ENCODE peak calls at places on chromosomes 3 and 15, in ten cellular contexts. O, F, V, Q, W, D, X, B, U and R are unnamed samples.
A peak's percentile ranks its signal among the peaks of the same experiment; 100 is the strongest.

GRCh38 chr3:174957081-174957480 is 97.9 kb downstream of the NAALADL2 start:
- DNase-seq in O (no peak), F (no peak), V (no peak), Q (no peak), W (no peak), D (peak; percentile 42), X (no peak), B (no peak), U (no peak), R (no peak)

GRCh38 chr3:119601154-119601553 is 3.5 kb downstream of the PLA1A start:
- DNase-seq in O (no peak), F (no peak), V (no peak), Q (no peak), W (no peak), D (no peak), X (no peak), B (no peak), U (no peak), R (no peak)

GRCh38 chr3:64067510-64068346 is 44.4 kb upstream of the PSMD6 start:
- DNase-seq in O (no peak), F (no peak), V (no peak), Q (no peak), W (no peak), D (no peak), X (no peak), B (no peak), U (no peak), R (no peak)

GRCh38 chr3:141815667-141816066 is 52.5 kb downstream of the GRK7 start:
- DNase-seq in O (no peak), F (no peak), V (no peak), Q (no peak), W (no peak), D (no peak), X (no peak), B (no peak), U (no peak), R (no peak)

GRCh38 chr15:56249080-56249479 is 5.4 kb upstream of the RFX7 start:
- DNase-seq in O (no peak), F (no peak), V (no peak), Q (no peak), W (no peak), D (peak; percentile 59), X (peak; percentile 30), B (no peak), U (no peak), R (no peak)

GRCh38 chr15:67174864-67175573 is 79.4 kb downstream of the AAGAB start:
- DNase-seq in O (no peak), F (peak; percentile 6), V (no peak), Q (no peak), W (no peak), D (peak; percentile 69), X (peak; percentile 93), B (peak; percentile 21), U (no peak), R (peak; percentile 33)

GRCh38 chr15:74251187-74251811 is 15.2 kb downstream of the CCDC33 start:
- DNase-seq in O (peak; percentile 35), F (no peak), V (no peak), Q (peak; percentile 65), W (no peak), D (no peak), X (no peak), B (no peak), U (no peak), R (peak; percentile 69)

GRCh38 chr15:33013827-33014445 is 180.6 kb downstream of the FMN1 start:
- DNase-seq in O (no peak), F (no peak), V (no peak), Q (no peak), W (no peak), D (no peak), X (peak; percentile 89), B (no peak), U (no peak), R (no peak)

GRCh38 chr3:23129817-23130216 is 73.3 kb upstream of the UBE2E2 start:
- DNase-seq in O (no peak), F (peak; percentile 37), V (no peak), Q (no peak), W (no peak), D (no peak), X (no peak), B (peak; percentile 77), U (no peak), R (no peak)

GRCh38 chr3:185630182-185630622 is 44.1 kb downstream of the SENP2 start:
- DNase-seq in O (no peak), F (no peak), V (no peak), Q (peak; percentile 2), W (peak; percentile 48), D (no peak), X (peak; percentile 47), B (peak; percentile 18), U (no peak), R (peak; percentile 14)

GRCh38 chr3:46517016-46517770 is 19.4 kb downstream of the RTP3 start:
- DNase-seq in O (no peak), F (no peak), V (no peak), Q (no peak), W (no peak), D (no peak), X (peak; percentile 95), B (no peak), U (no peak), R (no peak)

GRCh38 chr15:75030023-75030413 is 6.6 kb downstream of the PPCDC start:
- DNase-seq in O (no peak), F (no peak), V (no peak), Q (no peak), W (no peak), D (no peak), X (peak; percentile 67), B (no peak), U (no peak), R (no peak)

GRCh38 chr3:146491303-146491702 is 21.9 kb upstream of the PLSCR2 start:
- DNase-seq in O (no peak), F (no peak), V (no peak), Q (no peak), W (no peak), D (no peak), X (no peak), B (no peak), U (no peak), R (no peak)

GRCh38 chr3:46705022-46705530 is 3.9 kb downstream of the TMIE start:
- DNase-seq in O (peak; percentile 31), F (peak; percentile 17), V (peak; percentile 65), Q (peak; percentile 33), W (peak; percentile 75), D (peak; percentile 93), X (peak; percentile 67), B (no peak), U (peak; percentile 31), R (peak; percentile 75)

GRCh38 chr3:179488213-179488612 is 36.9 kb upstream of the GNB4 start:
- DNase-seq in O (no peak), F (no peak), V (no peak), Q (no peak), W (no peak), D (no peak), X (no peak), B (no peak), U (no peak), R (no peak)

GRCh38 chr3:149536429-149536828 is 61.9 kb downstream of the TM4SF4 start:
- DNase-seq in O (no peak), F (no peak), V (no peak), Q (no peak), W (peak; percentile 61), D (peak; percentile 80), X (peak; percentile 71), B (no peak), U (no peak), R (peak; percentile 55)